ENCODE peak calls at places on chromosomes 5 and 9, in eight cellular contexts. Q, B, C, Y, E, Z, P and V are unnamed samples.

GRCh38 chr5:10301266-10301665 is 6.4 kb downstream of the CMBL start:
- DNase-seq in Q (peak; percentile 71), B (peak; percentile 40), C (no peak), Y (no peak), E (no peak), Z (no peak), P (peak; percentile 27), V (no peak)

GRCh38 chr5:181170237-181170830 is 22.9 kb downstream of the OR2V2 start:
- DNase-seq in Q (peak; percentile 45), B (no peak), C (no peak), Y (no peak), E (no peak), Z (peak; percentile 61), P (no peak), V (no peak)

GRCh38 chr9:4489919-4490704 is at the start of gene SLC1A1:
- DNase-seq in Q (peak; percentile 79), B (peak; percentile 19), C (peak; percentile 71), Y (peak; percentile 33), E (peak; percentile 72), Z (peak; percentile 72), P (peak; percentile 66), V (peak; percentile 70)

GRCh38 chr9:35790385-35791291 is 753 bp upstream of the NPR2 start:
- DNase-seq in Q (peak; percentile 76), B (peak; percentile 71), C (peak; percentile 90), Y (peak; percentile 86), E (peak; percentile 74), Z (peak; percentile 87), P (peak; percentile 81), V (peak; percentile 83)

GRCh38 chr5:155466851-155467250 is 453.3 kb downstream of the KIF4B start:
- DNase-seq in Q (no peak), B (no peak), C (no peak), Y (no peak), E (no peak), Z (no peak), P (no peak), V (no peak)

GRCh38 chr9:129102791-129103594 is 7.6 kb downstream of the CRAT start:
- DNase-seq in Q (peak; percentile 54), B (peak; percentile 80), C (peak; percentile 41), Y (no peak), E (peak; percentile 45), Z (peak; percentile 79), P (peak; percentile 80), V (peak; percentile 55)

GRCh38 chr9:37100317-37100716 is 20.1 kb upstream of the ZCCHC7 start:
- DNase-seq in Q (no peak), B (no peak), C (no peak), Y (no peak), E (no peak), Z (peak; percentile 27), P (peak; percentile 79), V (no peak)

GRCh38 chr5:132451387-132451786 is 39.2 kb downstream of the IRF1 start:
- DNase-seq in Q (no peak), B (peak; percentile 81), C (no peak), Y (no peak), E (no peak), Z (no peak), P (peak; percentile 47), V (no peak)

GRCh38 chr5:2135354-2135753 is 252.6 kb upstream of the IRX4 start:
- DNase-seq in Q (no peak), B (no peak), C (no peak), Y (no peak), E (no peak), Z (no peak), P (no peak), V (no peak)

GRCh38 chr9:128903871-128904371 is 16.9 kb upstream of the PHYHD1 start:
- DNase-seq in Q (no peak), B (no peak), C (peak; percentile 46), Y (no peak), E (no peak), Z (no peak), P (no peak), V (no peak)

GRCh38 chr9:109574061-109574882 is 76.2 kb upstream of the PTPN3 start:
- DNase-seq in Q (peak; percentile 47), B (no peak), C (peak; percentile 66), Y (peak; percentile 44), E (peak; percentile 35), Z (peak; percentile 78), P (peak; percentile 67), V (peak; percentile 62)

GRCh38 chr5:139272471-139273321 is 20.8 kb upstream of the MATR3 start:
- DNase-seq in Q (peak; percentile 85), B (no peak), C (peak; percentile 85), Y (no peak), E (no peak), Z (no peak), P (peak; percentile 60), V (peak; percentile 59)

GRCh38 chr9:110123364-110124095 is 84.4 kb downstream of the C9orf152 start:
- DNase-seq in Q (no peak), B (no peak), C (peak; percentile 54), Y (no peak), E (no peak), Z (no peak), P (no peak), V (peak; percentile 81)

GRCh38 chr5:103013933-103014552 is 105.9 kb downstream of the GIN1 start:
- DNase-seq in Q (no peak), B (no peak), C (peak; percentile 51), Y (no peak), E (no peak), Z (no peak), P (peak; percentile 17), V (no peak)

GRCh38 chr9:77392328-77392727 is 215.0 kb downstream of the VPS13A start:
- DNase-seq in Q (no peak), B (no peak), C (no peak), Y (no peak), E (no peak), Z (no peak), P (no peak), V (no peak)

GRCh38 chr5:107671742-107672211 is 1.0 kb upstream of the EFNA5 start:
- DNase-seq in Q (no peak), B (no peak), C (peak; percentile 43), Y (no peak), E (no peak), Z (peak; percentile 75), P (peak; percentile 91), V (peak; percentile 22)

GRCh38 chr9:123058834-123059233 is 25.4 kb downstream of the GPR21 start:
- DNase-seq in Q (no peak), B (no peak), C (peak; percentile 96), Y (no peak), E (peak; percentile 59), Z (no peak), P (peak; percentile 11), V (no peak)

GRCh38 chr5:173327084-173327947 is 898 bp downstream of the STC2 start:
- DNase-seq in Q (no peak), B (peak; percentile 37), C (peak; percentile 73), Y (no peak), E (no peak), Z (peak; percentile 76), P (peak; percentile 40), V (peak; percentile 68)

GRCh38 chr5:17113174-17113941 is 104.1 kb upstream of the BASP1 start:
- DNase-seq in Q (no peak), B (no peak), C (peak; percentile 91), Y (no peak), E (no peak), Z (no peak), P (no peak), V (peak; percentile 92)

GRCh38 chr9:133353548-133353947 is 2.7 kb downstream of the SURF1 start:
- DNase-seq in Q (no peak), B (no peak), C (no peak), Y (no peak), E (no peak), Z (no peak), P (no peak), V (no peak)

GRCh38 chr9:133355881-133356357 is 368 bp downstream of the SURF1 start:
- DNase-seq in Q (no peak), B (no peak), C (no peak), Y (no peak), E (no peak), Z (no peak), P (peak; percentile 32), V (no peak)

GRCh38 chr9:133352635-133353340 is 3.5 kb downstream of the SURF1 start:
- DNase-seq in Q (no peak), B (no peak), C (no peak), Y (no peak), E (no peak), Z (no peak), P (no peak), V (no peak)

GRCh38 chr9:133356391-133357091 is at the start of the genes SURF1 and SURF2:
- DNase-seq in Q (peak; percentile 91), B (peak; percentile 83), C (peak; percentile 79), Y (peak; percentile 79), E (peak; percentile 90), Z (peak; percentile 95), P (peak; percentile 91), V (peak; percentile 68)

GRCh38 chr9:133354766-133355165 is 1.5 kb downstream of the SURF1 start:
- DNase-seq in Q (no peak), B (peak; percentile 46), C (no peak), Y (no peak), E (no peak), Z (no peak), P (no peak), V (no peak)
- H3K4me3 ChIP-seq in Q (no peak overlapping the region), B (no peak overlapping the region), C (no peak overlapping the region), Y (no peak overlapping the region), E (no peak overlapping the region), Z (no peak overlapping the region), P (no peak overlapping the region), V (no peak overlapping the region)

DNA sequence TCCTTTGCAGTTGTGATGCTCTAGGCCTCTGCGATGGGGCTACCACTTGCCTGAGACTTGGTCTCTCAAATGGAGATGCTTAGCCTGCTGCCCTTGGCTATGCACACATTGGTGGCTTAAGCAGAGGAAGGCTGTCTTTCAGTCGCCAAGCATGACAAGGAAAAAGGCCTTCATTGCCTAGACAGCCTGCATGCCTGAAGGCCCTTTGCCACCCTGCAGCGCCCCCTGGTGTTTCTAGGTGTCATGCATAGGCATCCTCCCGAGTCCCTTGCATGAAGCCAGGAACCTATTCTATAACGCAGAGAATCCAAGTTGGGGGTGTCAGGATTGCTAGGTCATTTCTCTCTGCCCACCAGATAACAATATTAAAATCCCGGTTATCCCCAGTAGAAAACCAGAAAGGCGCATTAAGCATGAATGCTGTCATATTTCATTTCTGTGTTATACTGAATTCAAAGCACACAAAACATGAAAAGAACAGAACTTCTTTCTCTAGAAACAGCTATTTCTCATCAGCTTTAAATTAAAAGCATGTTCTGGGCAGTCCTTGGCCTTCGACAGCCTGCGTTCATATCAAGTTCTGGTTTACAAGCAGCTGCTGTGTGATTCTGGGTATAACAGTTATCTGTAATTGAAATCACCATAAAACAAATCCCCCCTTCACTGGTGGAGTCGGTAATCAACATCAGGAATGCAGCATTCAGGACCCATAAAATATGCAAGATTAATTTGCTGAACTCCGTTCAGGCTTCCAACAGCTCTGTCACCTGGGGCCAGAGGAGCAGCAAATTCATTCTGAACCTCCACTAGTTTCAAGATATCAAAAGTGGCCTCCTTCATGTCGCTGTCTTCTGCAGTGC is 59.7 kb upstream of the TRPC7 start:
- DNase-seq in Q (peak; percentile 82), B (no peak), C (peak; percentile 64), Y (no peak), E (peak; percentile 76), Z (peak; percentile 90), P (peak; percentile 76), V (peak; percentile 61)
- TF ChIP-seq CTCF in Q (peak; percentile 59), B (peak; percentile 27), C (peak; percentile 86), Y (no peak), E (peak; percentile 21), Z (peak; percentile 90), P (peak; percentile 89), V (peak; percentile 79)

GRCh38 chr9:131289301-131290038 is at the start of gene PLPP7:
- DNase-seq in Q (no peak), B (peak; percentile 97), C (peak; percentile 58), Y (peak; percentile 69), E (no peak), Z (peak; percentile 69), P (no peak), V (peak; percentile 79)
- H3K4me3 ChIP-seq in Q (peak within 1 kb of the TSS; percentile 34), B (peak within 1 kb of the TSS; percentile 72), C (peak within 1 kb of the TSS; percentile 45), Y (peak within 1 kb of the TSS; percentile 46), E (peak within 1 kb of the TSS; percentile 12), Z (peak within 1 kb of the TSS; percentile 11), P (no peak within 1 kb of the TSS), V (peak within 1 kb of the TSS; percentile 67)

GRCh38 chr9:88596376-88596775 is 61.4 kb downstream of the NXNL2 start:
- DNase-seq in Q (no peak), B (no peak), C (no peak), Y (no peak), E (no peak), Z (no peak), P (no peak), V (no peak)
- TF ChIP-seq CTCF in Q (no peak), B (no peak), C (no peak), Y (no peak), E (no peak), Z (no peak), P (no peak), V (no peak)